ENCODE peak calls at places on chromosomes 13 and 19, in four cellular contexts. C, S, T and B are unnamed samples.
A peak's percentile ranks its signal among the peaks of the same experiment; 100 is the strongest.

GRCh38 chr13:32752997-32753606 is 166.8 kb downstream of the PDS5B start:
- DNase-seq in S (no peak), T (no peak), C (no peak), B (no peak)

GRCh38 chr19:41575998-41576397 is at the start of gene CEACAM21:
- DNase-seq in T (no peak), C (peak; percentile 69), S (peak; percentile 35), B (no peak)

GRCh38 chr13:72850959-72851677 is 69.2 kb downstream of the PIBF1 start:
- DNase-seq in C (no peak), S (no peak), T (no peak), B (no peak)

GRCh38 chr13:78319101-78319627 is 284.2 kb downstream of the POU4F1 start:
- DNase-seq in T (no peak), S (no peak), C (no peak), B (no peak)

GRCh38 chr13:101514695-101515275 is 62.3 kb downstream of the ITGBL1 start:
- DNase-seq in C (no peak), S (peak; percentile 28), T (peak; percentile 68), B (peak; percentile 86)

GRCh38 chr13:97724450-97724849 is 229.0 kb upstream of the IPO5 start:
- DNase-seq in S (no peak), C (no peak), T (no peak), B (no peak)

GRCh38 chr13:99425485-99426341 is 75.6 kb upstream of the TM9SF2 start:
- DNase-seq in C (peak; percentile 77), S (no peak), T (no peak), B (no peak)

GRCh38 chr19:1001538-1002166 is 1.4 kb downstream of the GRIN3B start:
- DNase-seq in S (peak; percentile 65), C (peak; percentile 54), T (no peak), B (no peak)